ENCODE peak calls at places on chromosome 20, in nine cellular contexts. D, Y, N, E, S, Z, O, L and W are unnamed samples. For H3K4me1 and H3K36me3, the result is how much of the 10 kb centered on the place peaks cover.

GRCh38 chr20:50838707-50839385 is 44.0 kb downstream of the BCAS4 start:
- DNase-seq in D (no peak), Y (no peak), N (no peak), E (no peak), S (no peak), Z (no peak), O (no peak), L (no peak), W (no peak)

GRCh38 chr20:5297280-5298004 is 19.3 kb downstream of the PROKR2 start:
- DNase-seq in D (no peak), Y (no peak), N (no peak), E (no peak), S (no peak), Z (peak), O (no peak), L (peak), W (peak)

GRCh38 chr20:23658989-23659609 is 21.3 kb upstream of the CST3 start:
- DNase-seq in D (no peak), Y (peak), N (no peak), E (no peak), S (no peak), Z (no peak), O (no peak), L (no peak), W (no peak)

GRCh38 chr20:35091808-35092523 is 641 bp downstream of the TRPC4AP start:
- DNase-seq in D (no peak), Y (no peak), N (no peak), E (peak), S (no peak), Z (no peak), O (no peak), L (peak), W (peak)

GRCh38 chr20:10478930-10479329 is 43.8 kb downstream of the SLX4IP start:
- DNase-seq in D (no peak), Y (no peak), N (no peak), E (no peak), S (no peak), Z (no peak), O (no peak), L (no peak), W (no peak)

GRCh38 chr20:39885975-39886649 is 802.9 kb downstream of the MAFB start:
- DNase-seq in D (no peak), Y (peak), N (peak), E (peak), S (peak), Z (peak), O (peak), L (peak), W (peak)

GRCh38 chr20:17959257-17959627 is 9.4 kb downstream of the SNX5 start:
- DNase-seq in D (no peak), Y (no peak), N (no peak), E (no peak), S (no peak), Z (no peak), O (no peak), L (no peak), W (no peak)

GRCh38 chr20:35866446-35867202 is 87.7 kb downstream of the SCAND1 start:
- DNase-seq in D (no peak), Y (no peak), N (no peak), E (no peak), S (no peak), Z (no peak), O (no peak), L (peak), W (no peak)

GRCh38 chr20:38935967-38936407 is 9.8 kb downstream of the FAM83D start:
- DNase-seq in D (no peak), Y (no peak), N (no peak), E (no peak), S (no peak), Z (peak), O (no peak), L (no peak), W (no peak)

GRCh38 chr20:11429168-11429567 is 488.5 kb upstream of the BTBD3 start:
- DNase-seq in D (no peak), Y (no peak), N (no peak), E (no peak), S (no peak), Z (no peak), O (no peak), L (peak), W (no peak)

GRCh38 chr20:54114109-54114508 is 43.7 kb upstream of the BCAS1 start:
- DNase-seq in D (no peak), Y (no peak), N (no peak), E (no peak), S (no peak), Z (no peak), O (no peak), L (no peak), W (no peak)

GRCh38 chr20:54119744-54120143 is 49.4 kb upstream of the BCAS1 start:
- DNase-seq in D (no peak), Y (no peak), N (no peak), E (no peak), S (no peak), Z (no peak), O (no peak), L (no peak), W (no peak)

GRCh38 chr20:54115172-54115854 is 44.9 kb upstream of the BCAS1 start:
- DNase-seq in D (no peak), Y (no peak), N (no peak), E (no peak), S (peak), Z (peak), O (no peak), L (peak), W (no peak)

GRCh38 chr20:54118220-54119001 is 48.0 kb upstream of the BCAS1 start:
- DNase-seq in D (no peak), Y (no peak), N (no peak), E (no peak), S (no peak), Z (no peak), O (no peak), L (no peak), W (no peak)

DNA sequence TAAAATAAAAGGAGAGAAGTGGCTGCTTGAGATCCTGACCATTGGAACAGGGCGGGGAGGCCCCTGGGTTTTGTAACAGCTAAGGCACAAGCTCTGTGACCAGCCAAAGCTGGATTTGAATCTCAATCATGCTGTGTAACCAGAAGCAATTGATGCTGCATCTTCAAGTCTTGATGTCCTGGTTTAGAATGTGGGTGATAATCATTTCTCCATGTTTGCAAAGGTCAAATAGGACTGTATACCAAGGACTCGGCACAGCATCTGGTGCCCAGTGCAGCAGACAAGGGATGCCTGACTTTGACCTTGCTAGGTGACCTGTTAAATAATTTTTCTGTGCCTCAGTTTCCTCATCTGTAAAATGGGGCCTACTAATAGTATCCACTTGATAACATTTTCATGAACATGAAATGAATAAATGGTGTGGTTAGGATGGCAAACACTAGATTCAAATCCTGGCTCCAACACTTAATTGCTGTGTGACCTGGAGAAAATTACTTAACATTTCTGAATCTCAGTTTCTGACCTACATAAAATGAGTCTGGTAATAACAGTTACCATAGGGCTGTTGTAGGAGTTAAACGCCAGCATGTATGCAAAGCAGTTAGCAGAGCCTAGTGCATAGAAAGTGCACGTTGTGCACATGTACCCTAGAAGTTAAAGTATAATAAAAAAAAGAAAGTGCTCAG is 46.3 kb upstream of the BCAS1 start:
- DNase-seq in D (no peak), Y (no peak), N (no peak), E (no peak), S (no peak), Z (no peak), O (no peak), L (no peak), W (no peak)
- H3K4me1 ChIP-seq in D (under half), Y (under half), N (under half), E (under half), S (under half), Z (under half), O (under half), L (under half), W (under half)

GRCh38 chr20:57717797-57718196 is 8.0 kb upstream of the PMEPA1 start:
- DNase-seq in D (no peak), Y (no peak), N (no peak), E (no peak), S (no peak), Z (no peak), O (no peak), L (peak), W (no peak)
- H3K27ac ChIP-seq in D (no peak), Y (peak), N (peak), E (no peak), S (no peak), Z (no peak), O (no peak), L (peak), W (no peak)

GRCh38 chr20:37305079-37305478 is 15.6 kb downstream of the MANBAL start:
- DNase-seq in D (no peak), Y (no peak), N (no peak), E (no peak), S (no peak), Z (no peak), O (no peak), L (no peak), W (no peak)
- H3K36me3 ChIP-seq in D (half or more), Y (half or more), N (under half), E (under half), S (under half), Z (under half), O (half or more), L (under half), W (under half)

GRCh38 chr20:2230671-2231488 is 64.9 kb upstream of the TGM3 start:
- DNase-seq in D (no peak), Y (no peak), N (no peak), E (no peak), S (no peak), Z (no peak), O (no peak), L (peak), W (peak)

GRCh38 chr20:2237059-2237458 is 58.7 kb upstream of the TGM3 start:
- DNase-seq in D (peak), Y (peak), N (peak), E (peak), S (no peak), Z (peak), O (peak), L (peak), W (peak)

GRCh38 chr20:2236266-2236665 is 59.5 kb upstream of the TGM3 start:
- DNase-seq in D (no peak), Y (no peak), N (no peak), E (no peak), S (no peak), Z (peak), O (no peak), L (no peak), W (peak)

GRCh38 chr20:2238601-2239000 is 57.2 kb upstream of the TGM3 start:
- DNase-seq in D (no peak), Y (no peak), N (no peak), E (no peak), S (no peak), Z (no peak), O (no peak), L (no peak), W (no peak)

GRCh38 chr20:2234788-2235187 is 61.0 kb upstream of the TGM3 start:
- DNase-seq in D (no peak), Y (peak), N (no peak), E (peak), S (no peak), Z (no peak), O (no peak), L (no peak), W (no peak)
- H3K4me1 ChIP-seq in D (under half), Y (under half), N (under half), E (under half), S (under half), Z (under half), O (under half), L (under half), W (under half)

GRCh38 chr20:16020971-16021370 is 552.3 kb downstream of the KIF16B start:
- DNase-seq in D (no peak), Y (no peak), N (no peak), E (no peak), S (no peak), Z (no peak), O (no peak), L (peak), W (no peak)

GRCh38 chr20:16018881-16019280 is 554.4 kb downstream of the KIF16B start:
- DNase-seq in D (no peak), Y (no peak), N (no peak), E (no peak), S (no peak), Z (no peak), O (no peak), L (no peak), W (no peak)

GRCh38 chr20:16013631-16014030 is 559.6 kb downstream of the KIF16B start:
- DNase-seq in D (no peak), Y (no peak), N (no peak), E (no peak), S (no peak), Z (no peak), O (no peak), L (no peak), W (no peak)

GRCh38 chr20:16014436-16014835 is 558.8 kb downstream of the KIF16B start:
- DNase-seq in D (no peak), Y (no peak), N (no peak), E (no peak), S (no peak), Z (no peak), O (no peak), L (no peak), W (no peak)

DNA sequence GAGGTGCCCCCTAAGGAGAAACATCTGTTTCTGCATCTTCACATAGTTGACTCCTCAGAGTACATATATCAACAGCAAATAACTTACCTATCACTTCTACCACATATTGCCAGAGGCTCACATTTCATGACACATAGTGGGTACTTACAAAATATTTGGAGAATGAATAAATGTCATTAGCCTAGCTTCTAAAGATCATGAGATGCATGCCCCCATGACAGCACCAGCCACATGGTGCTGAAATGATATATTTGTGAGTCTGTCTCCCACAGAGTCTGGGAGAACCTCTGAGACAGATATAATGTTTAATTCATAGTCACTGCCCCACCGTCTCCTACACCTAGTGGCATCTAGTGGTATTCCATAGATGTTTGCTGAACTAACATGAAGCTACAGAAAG is 555.6 kb downstream of the KIF16B start:
- DNase-seq in D (no peak), Y (no peak), N (no peak), E (no peak), S (no peak), Z (no peak), O (no peak), L (no peak), W (no peak)
- H3K27ac ChIP-seq in D (no peak), Y (no peak), N (no peak), E (no peak), S (no peak), Z (no peak), O (no peak), L (no peak), W (no peak)

GRCh38 chr20:47343007-47343472 is 13.5 kb downstream of the ZMYND8 start:
- DNase-seq in D (peak), Y (no peak), N (no peak), E (no peak), S (no peak), Z (no peak), O (no peak), L (no peak), W (no peak)
- H3K36me3 ChIP-seq in D (half or more), Y (under half), N (under half), E (under half), S (under half), Z (under half), O (under half), L (under half), W (under half)